ENCODE peak calls at places on chromosomes 1 and 21, in nine cellular contexts. N is suprapubic skin; A is endothelial cell; Y is CD8-positive, alpha-beta T cell; F is OCI-LY7; H is nephron progenitor cell; V is psoas muscle; D is D721Med; O is brain microvascular endothelial cell. U is an unnamed sample.

GRCh38 chr1:154151311-154151710 is 3.6 kb downstream of the NUP210L start:
- DNase-seq in F (no peak), H (no peak), Y (no peak), N (no peak), A (no peak), O (no peak), D (no peak), V (no peak), U (no peak)

GRCh38 chr1:234758851-234759250 is 148.9 kb upstream of the IRF2BP2 start:
- DNase-seq in H (no peak), F (no peak), O (no peak), N (no peak), V (no peak), A (no peak), D (no peak), Y (no peak), U (no peak)

GRCh38 chr21:44750675-44751025 is 39.3 kb upstream of the TSPEAR start:
- DNase-seq in H (no peak), F (no peak), Y (no peak), N (peak), O (no peak), D (no peak), A (no peak), V (peak), U (no peak)

GRCh38 chr1:31413405-31414005 is 492 bp downstream of the SERINC2 start:
- DNase-seq in V (peak), Y (peak), O (peak), A (peak), H (peak), N (peak), F (no peak), D (no peak), U (no peak)

GRCh38 chr1:4060850-4061249 is 160.8 kb upstream of the C1orf174 start:
- DNase-seq in O (no peak), N (no peak), F (no peak), V (no peak), H (no peak), Y (no peak), A (no peak), D (no peak), U (no peak)

GRCh38 chr1:61005572-61006386 is 76.6 kb upstream of the NFIA start:
- DNase-seq in A (peak), Y (no peak), H (peak), D (no peak), O (no peak), F (no peak), V (no peak), N (no peak), U (no peak)

GRCh38 chr21:35197191-35197590 is 148.1 kb upstream of the RUNX1 start:
- DNase-seq in N (no peak), F (no peak), A (no peak), V (no peak), Y (no peak), H (no peak), O (no peak), D (no peak), U (no peak)

GRCh38 chr1:155177192-155177917 is 3.7 kb downstream of the TRIM46 start:
- DNase-seq in A (peak), Y (no peak), V (no peak), O (no peak), D (peak), H (no peak), F (no peak), N (peak), U (peak)

GRCh38 chr1:8097077-8097799 is 71.1 kb upstream of the ERRFI1 start:
- DNase-seq in O (peak), D (no peak), Y (no peak), H (no peak), V (no peak), F (peak), A (no peak), N (no peak), U (peak)

GRCh38 chr21:41824466-41825207 is 54.5 kb downstream of the PRDM15 start:
- DNase-seq in N (peak), Y (no peak), O (no peak), H (no peak), V (no peak), F (no peak), D (no peak), A (no peak), U (no peak)

GRCh38 chr1:109653286-109653685 is 2.6 kb upstream of the GSTM4 start:
- DNase-seq in D (no peak), A (no peak), Y (no peak), O (no peak), H (no peak), V (no peak), F (no peak), N (no peak), U (no peak)

GRCh38 chr1:237709355-237709754 is 181.4 kb downstream of the ZP4 start:
- DNase-seq in D (no peak), A (no peak), F (no peak), V (no peak), O (no peak), Y (no peak), N (no peak), H (no peak), U (no peak)

GRCh38 chr1:15455522-15455921 is 1.0 kb upstream of the CELA2A start:
- DNase-seq in O (no peak), H (no peak), F (no peak), V (no peak), Y (no peak), N (no peak), D (no peak), A (no peak), U (no peak)

GRCh38 chr21:14889080-14889805 is 175.6 kb downstream of the NRIP1 start:
- DNase-seq in H (no peak), O (peak), N (no peak), Y (no peak), A (no peak), F (no peak), V (no peak), D (no peak), U (no peak)

GRCh38 chr1:201880928-201881571 is 7.6 kb upstream of the SHISA4 start:
- DNase-seq in F (no peak), H (no peak), V (no peak), A (no peak), D (no peak), O (no peak), N (no peak), Y (no peak), U (no peak)

GRCh38 chr1:214588963-214589597 is 13.9 kb upstream of the CENPF start:
- DNase-seq in V (no peak), H (no peak), D (no peak), A (no peak), N (no peak), F (no peak), O (no peak), Y (no peak), U (no peak)

GRCh38 chr1:219085082-219085481 is 88.6 kb upstream of the LYPLAL1 start:
- DNase-seq in Y (no peak), F (no peak), N (no peak), O (no peak), A (no peak), V (no peak), D (no peak), H (no peak), U (no peak)

GRCh38 chr1:24278726-24279125 is 40.4 kb upstream of the GRHL3 start:
- DNase-seq in N (no peak), D (no peak), H (no peak), Y (no peak), O (no peak), F (no peak), A (no peak), V (no peak), U (no peak)

DNA sequence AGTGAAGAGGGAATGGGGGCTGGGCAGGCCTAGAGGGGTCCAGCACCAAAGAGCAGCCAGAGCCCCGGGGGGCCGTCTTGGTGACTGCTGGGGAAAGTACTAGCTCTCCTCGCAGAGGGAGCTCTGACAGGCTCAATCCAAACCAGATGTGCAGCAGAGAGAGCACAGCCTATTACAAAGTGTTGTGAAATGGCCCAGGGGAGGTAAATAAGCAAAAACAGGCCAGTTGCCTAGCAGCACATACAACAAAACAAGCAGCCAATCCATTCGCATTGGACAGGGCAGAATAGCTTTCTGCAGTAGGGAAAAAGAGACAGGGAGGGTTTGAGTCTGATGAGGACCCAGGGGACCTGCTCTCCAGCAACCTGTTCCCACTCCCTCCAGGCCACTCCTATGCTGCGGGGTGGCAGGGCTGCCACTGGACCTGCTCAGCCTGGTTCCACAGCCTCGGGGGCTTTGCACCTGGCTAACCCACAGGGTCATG is 239.6 kb upstream of the FGGY start:
- DNase-seq in H (peak), A (peak), F (no peak), D (no peak), O (peak), N (peak), Y (no peak), V (peak), U (no peak)
- TF ChIP-seq CTCF in H (no peak), A (no peak), F (no peak), D (no peak), O (peak), N (no peak), Y (no peak), V (peak), U (no peak)

DNA sequence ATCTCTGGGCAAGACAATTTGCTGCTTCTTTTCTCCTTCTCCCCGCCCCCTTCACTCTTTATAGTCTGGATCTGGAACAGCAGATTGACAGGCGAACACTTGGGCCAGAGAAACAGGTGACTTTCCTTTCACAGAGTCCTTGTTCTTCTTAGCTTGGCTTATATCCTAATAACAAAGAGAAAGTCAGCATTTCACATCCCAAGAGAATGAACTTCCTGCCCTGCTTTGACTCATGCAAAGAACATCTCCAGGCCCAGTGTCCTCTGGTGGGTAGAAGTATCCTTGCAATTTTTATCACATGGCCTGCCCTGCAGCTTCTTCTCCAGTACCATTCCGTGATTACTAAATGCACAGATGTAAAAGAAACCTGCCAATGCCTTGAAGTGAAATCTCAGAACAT is 764.4 kb downstream of the ADGRL2 start:
- DNase-seq in H (no peak), F (no peak), O (peak), D (no peak), A (no peak), N (no peak), V (no peak), Y (no peak), U (no peak)
- TF ChIP-seq CTCF in H (no peak), F (no peak), O (peak), D (no peak), A (no peak), N (no peak), V (no peak), Y (no peak), U (no peak)

GRCh38 chr1:246398126-246398813 is 108.8 kb downstream of the SMYD3 start:
- DNase-seq in O (no peak), F (no peak), A (no peak), D (no peak), H (no peak), Y (no peak), V (no peak), N (no peak), U (no peak)

DNA sequence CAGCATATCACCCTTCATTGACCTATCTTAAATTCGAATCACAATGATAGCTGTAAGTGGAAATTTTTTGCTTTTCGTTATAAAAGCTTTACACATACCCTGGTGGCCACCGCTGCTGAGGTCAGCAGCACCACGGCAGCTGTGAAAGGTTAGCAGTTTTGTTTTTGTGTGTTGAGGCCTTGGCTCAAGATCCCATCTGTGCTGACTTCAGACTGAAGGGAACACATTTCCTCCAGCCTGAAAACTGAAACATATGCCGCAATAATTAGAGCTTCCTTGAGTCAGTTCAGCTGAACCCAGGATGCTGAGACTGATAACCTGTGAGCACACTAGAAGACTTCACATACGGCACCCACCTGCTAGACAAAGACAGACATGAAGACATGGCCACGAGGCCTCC is 103.0 kb downstream of the SMYD3 start:
- DNase-seq in O (no peak), H (no peak), D (no peak), Y (no peak), A (no peak), F (no peak), N (no peak), V (no peak), U (no peak)
- TF ChIP-seq CTCF in O (no peak), H (no peak), D (no peak), Y (no peak), A (no peak), F (no peak), N (no peak), V (no peak), U (no peak)

GRCh38 chr1:228284148-228284495 is 76.3 kb downstream of the OBSCN start:
- DNase-seq in O (no peak), N (no peak), Y (no peak), H (peak), F (no peak), D (no peak), A (no peak), V (peak), U (no peak)

GRCh38 chr1:228283043-228283371 is 75.2 kb downstream of the OBSCN start:
- DNase-seq in V (peak), F (no peak), A (no peak), O (no peak), N (peak), Y (no peak), H (no peak), D (no peak), U (no peak)

GRCh38 chr1:228283476-228284147 is 75.8 kb downstream of the OBSCN start:
- DNase-seq in O (no peak), V (peak), Y (no peak), H (no peak), A (no peak), F (no peak), D (no peak), N (peak), U (no peak)

GRCh38 chr1:228285661-228286504 is 78.0 kb downstream of the OBSCN start:
- DNase-seq in H (no peak), O (no peak), Y (no peak), N (peak), V (peak), A (no peak), F (no peak), D (no peak), U (no peak)

GRCh38 chr1:228284521-228284920 is 76.7 kb downstream of the OBSCN start:
- DNase-seq in V (peak), H (no peak), F (no peak), N (no peak), D (no peak), A (no peak), Y (no peak), O (no peak), U (no peak)
- TF ChIP-seq CTCF in V (no peak), H (no peak), F (no peak), N (no peak), D (no peak), A (no peak), Y (no peak), O (no peak), U (no peak)

DNA sequence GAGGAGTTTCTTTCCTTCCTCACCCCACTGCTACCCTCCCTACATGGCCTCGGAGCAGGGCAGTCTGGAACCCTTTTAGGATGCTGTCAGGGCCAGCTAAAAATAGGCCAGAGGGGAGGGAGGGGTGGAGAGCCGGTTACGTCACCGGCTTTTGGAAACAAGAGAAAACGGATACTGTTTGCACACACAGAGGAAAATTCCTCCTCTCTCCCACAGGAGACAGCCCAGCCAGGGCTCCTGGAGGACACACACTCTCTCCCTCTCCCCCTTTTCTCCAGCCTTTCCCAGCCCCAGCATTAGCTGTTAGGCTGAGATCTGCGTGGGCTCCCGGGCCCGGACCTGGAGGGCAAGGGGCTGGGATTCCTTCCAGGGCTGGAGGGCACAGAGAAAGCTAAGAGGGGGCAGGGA is 20.0 kb upstream of the ALDH4A1 start:
- DNase-seq in Y (no peak), F (no peak), V (peak), N (peak), O (peak), H (peak), A (peak), D (no peak), U (no peak)
- TF ChIP-seq CTCF in Y (no peak), F (no peak), V (no peak), N (no peak), O (peak), H (no peak), A (no peak), D (no peak), U (no peak)

U was measured in GM13977.